ENCODE peak calls at places on chromosomes 1 and 21, in six cellular contexts. S is stomach, M is PC-3, F is left lung, E is left ventricle myocardium inferior, P is Peyer's patch. R is an unnamed sample. For H3K4me1, the result is how much of the 10 kb centered on the place peaks cover.

GRCh38 chr1:112866151-112866550 is 89.8 kb downstream of the SLC16A1 start:
- DNase-seq in S (no peak), M (peak), F (no peak), E (no peak), P (no peak), R (no peak)

GRCh38 chr1:236425031-236425663 is 31.1 kb downstream of the EDARADD start:
- DNase-seq in S (no peak), M (no peak), F (no peak), E (no peak), P (no peak), R (no peak)

GRCh38 chr1:31390071-31390470 is 17.2 kb upstream of the FABP3 start:
- DNase-seq in S (peak), M (peak), F (peak), E (no peak), P (peak), R (no peak)

GRCh38 chr21:44529011-44529421 is 11.0 kb downstream of the KRTAP10-1 start:
- DNase-seq in S (peak), M (no peak), F (peak), E (peak), P (peak), R (peak)

GRCh38 chr1:5865056-5865455 is 127.2 kb downstream of the NPHP4 start:
- DNase-seq in S (no peak), M (no peak), F (no peak), E (no peak), P (no peak), R (no peak)

GRCh38 chr1:165560834-165561233 is 17.0 kb downstream of the LRRC52 start:
- DNase-seq in S (no peak), M (no peak), F (no peak), E (no peak), P (no peak), R (no peak)

GRCh38 chr1:69766431-69766830 is 198.7 kb downstream of the LRRC7 start:
- DNase-seq in S (no peak), M (no peak), F (no peak), E (no peak), P (no peak), R (no peak)

GRCh38 chr1:207500306-207500705 is 4.3 kb downstream of the CR1 start:
- DNase-seq in S (no peak), M (no peak), F (no peak), E (no peak), P (no peak), R (no peak)

GRCh38 chr1:221720545-221720944 is 21.3 kb downstream of the DUSP10 start:
- DNase-seq in S (no peak), M (no peak), F (no peak), E (no peak), P (no peak), R (no peak)
- H3K4me1 ChIP-seq in S (under half), M (under half), F (under half), E (half or more), P (under half), R (under half)

GRCh38 chr1:203034422-203035110 is 8.3 kb downstream of the PPFIA4 start:
- DNase-seq in S (no peak), M (no peak), F (no peak), E (no peak), P (no peak), R (no peak)

GRCh38 chr1:203033917-203034316 is 7.6 kb downstream of the PPFIA4 start:
- DNase-seq in S (no peak), M (no peak), F (no peak), E (no peak), P (no peak), R (no peak)

GRCh38 chr1:203033287-203033686 is 7.0 kb downstream of the PPFIA4 start:
- DNase-seq in S (no peak), M (no peak), F (no peak), E (no peak), P (no peak), R (no peak)

GRCh38 chr1:203028784-203029553 is 2.7 kb downstream of the PPFIA4 start:
- DNase-seq in S (no peak), M (no peak), F (no peak), E (no peak), P (peak), R (no peak)

DNA sequence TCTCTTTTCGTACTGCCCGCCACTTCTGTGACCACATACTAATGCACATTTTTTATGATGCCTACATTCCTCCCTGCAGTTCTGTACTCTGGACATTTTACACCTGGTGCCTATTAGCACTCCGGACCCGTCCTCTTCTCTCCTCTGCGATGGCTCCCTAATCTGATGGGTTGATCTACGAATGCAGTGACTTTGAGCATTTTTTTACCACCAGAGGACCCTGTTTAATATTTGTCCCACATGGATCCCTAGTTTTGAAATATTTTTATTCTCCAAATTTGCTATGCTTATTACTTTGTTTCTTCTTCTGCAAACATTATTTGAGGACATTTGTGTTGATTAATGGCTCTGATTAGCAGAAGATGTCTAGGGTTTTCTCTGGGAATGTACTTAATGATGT is 5.2 kb downstream of the PPFIA4 start:
- DNase-seq in S (no peak), M (peak), F (no peak), E (no peak), P (no peak), R (no peak)
- TF ChIP-seq CTCF in S (no peak), M (peak), F (no peak), E (no peak), P (no peak), R (peak)

GRCh38 chr21:41864311-41865001 is 14.7 kb downstream of the PRDM15 start:
- DNase-seq in S (no peak), M (no peak), F (no peak), E (no peak), P (no peak), R (no peak)

GRCh38 chr21:41859297-41859980 is 19.7 kb downstream of the PRDM15 start:
- DNase-seq in S (no peak), M (no peak), F (peak), E (no peak), P (no peak), R (no peak)

GRCh38 chr21:41863439-41863740 is 15.8 kb downstream of the PRDM15 start:
- DNase-seq in S (no peak), M (no peak), F (no peak), E (no peak), P (no peak), R (no peak)

GRCh38 chr21:41861255-41861654 is 17.9 kb downstream of the PRDM15 start:
- DNase-seq in S (no peak), M (no peak), F (no peak), E (no peak), P (no peak), R (no peak)

GRCh38 chr21:41861987-41862386 is 17.2 kb downstream of the PRDM15 start:
- DNase-seq in S (no peak), M (no peak), F (no peak), E (no peak), P (no peak), R (no peak)
- H3K4me1 ChIP-seq in S (under half), M (under half), F (under half), E (under half), P (under half), R (under half)

DNA sequence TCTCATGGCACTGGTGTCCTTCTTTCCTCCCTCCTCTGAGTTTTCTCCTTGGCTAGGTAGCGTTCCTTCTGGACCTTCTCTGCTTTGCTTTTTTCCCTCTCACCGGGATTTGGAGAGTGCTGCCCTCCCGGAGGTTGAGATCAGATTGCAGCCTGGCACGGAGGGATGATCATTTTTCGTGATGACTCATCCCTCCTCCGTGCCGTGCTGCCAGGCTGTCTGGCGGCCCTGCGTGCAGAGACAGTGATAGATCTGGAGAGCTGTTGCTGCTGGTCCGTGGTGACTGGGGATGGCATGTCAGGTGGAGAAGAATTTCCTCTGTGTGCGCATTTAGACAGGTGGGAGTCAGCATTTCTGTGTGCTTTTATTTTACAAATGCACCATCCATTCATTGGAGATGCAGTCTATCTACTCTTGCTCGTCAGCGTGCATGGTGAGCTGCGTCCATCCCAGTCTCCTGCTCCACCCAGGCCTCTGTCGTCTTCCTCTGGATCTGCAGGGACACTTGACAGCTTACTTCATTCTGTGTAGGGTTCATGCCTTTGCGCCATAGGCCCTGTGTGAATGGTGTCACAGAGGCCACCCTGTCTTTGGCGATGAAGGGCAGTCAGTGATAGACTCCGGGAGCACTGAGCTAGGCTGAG is 104.4 kb downstream of the PCBP3 start:
- DNase-seq in S (no peak), M (peak), F (no peak), E (no peak), P (no peak), R (no peak)
- TF ChIP-seq CTCF in S (no peak), M (peak), F (no peak), E (no peak), P (no peak), R (no peak)

DNA sequence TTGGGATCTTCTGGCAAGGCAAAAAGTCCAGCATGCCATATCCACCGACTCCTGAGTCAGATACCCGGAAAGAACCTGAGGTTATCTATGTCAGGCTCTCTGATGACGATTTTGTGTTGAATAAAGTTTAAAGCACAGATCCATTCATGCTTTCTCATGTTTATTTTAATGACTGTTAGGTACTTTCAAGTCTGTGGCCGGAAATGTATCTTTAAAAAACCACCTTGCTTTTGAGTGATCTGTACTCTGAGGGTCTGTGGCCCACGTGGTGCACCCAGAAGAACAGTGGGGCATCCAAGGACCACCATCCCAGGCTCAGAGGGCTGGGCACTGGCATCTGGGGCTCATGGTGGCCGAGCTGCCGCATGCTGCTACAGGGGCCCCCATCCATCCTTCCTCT is 30.1 kb upstream of the VASH2 start:
- DNase-seq in S (no peak), M (no peak), F (no peak), E (no peak), P (no peak), R (no peak)
- H3K4me1 ChIP-seq in S (under half), M (under half), F (under half), E (under half), P (under half), R (under half)

GRCh38 chr1:115713906-115714305 is 54.6 kb downstream of the CASQ2 start:
- DNase-seq in S (no peak), M (peak), F (no peak), E (no peak), P (no peak), R (no peak)

GRCh38 chr1:115714572-115715141 is 53.9 kb downstream of the CASQ2 start:
- DNase-seq in S (peak), M (peak), F (no peak), E (no peak), P (no peak), R (no peak)

GRCh38 chr1:115717541-115717940 is 51.0 kb downstream of the CASQ2 start:
- DNase-seq in S (peak), M (peak), F (no peak), E (no peak), P (no peak), R (no peak)

GRCh38 chr1:115710859-115711624 is 57.5 kb downstream of the CASQ2 start:
- DNase-seq in S (peak), M (peak), F (no peak), E (no peak), P (no peak), R (no peak)

GRCh38 chr1:115712911-115713609 is 55.5 kb downstream of the CASQ2 start:
- DNase-seq in S (no peak), M (peak), F (no peak), E (no peak), P (no peak), R (no peak)
- TF ChIP-seq CTCF in S (no peak), M (no peak), F (no peak), E (no peak), P (no peak), R (no peak)